ENCODE peak calls at places on chromosomes 6 and 20, in nine cellular contexts. Z is AG08395; P is stimulated activated CD4-positive, alpha-beta T cell treated with anti-CD3 and anti-CD28 coated beads, Interleukin-15, amount 100 ng/mL, for 24 hours; J is caudate nucleus; D is kidney tubule cell; N is effector CD4-positive, alpha-beta T cell; F is GM23248; M is NCI-H2029; G is MG63. S is an unnamed sample.

GRCh38 chr6:15887491-15888461 is 224.9 kb upstream of the DTNBP1 start:
- DNase-seq in Z (no peak), P (no peak), J (no peak), D (no peak), N (no peak), F (no peak), M (no peak), G (no peak), S (no peak)

GRCh38 chr6:81613606-81614005 is 138.9 kb downstream of the TENT5A start:
- DNase-seq in Z (peak; percentile 52), P (no peak), J (no peak), D (peak; percentile 59), N (no peak), F (peak; percentile 78), M (no peak), G (no peak), S (peak; percentile 51)

GRCh38 chr20:61554617-61555016 is 302.6 kb downstream of the CDH4 start:
- DNase-seq in Z (no peak), P (no peak), J (no peak), D (no peak), N (no peak), F (no peak), M (no peak), G (no peak), S (no peak)

GRCh38 chr20:37866051-37866450 is 36.9 kb upstream of the VSTM2L start:
- DNase-seq in Z (no peak), P (no peak), J (no peak), D (no peak), N (no peak), F (no peak), M (no peak), G (no peak), S (no peak)

GRCh38 chr6:17466707-17467106 is 73.3 kb downstream of the CAP2 start:
- DNase-seq in Z (no peak), P (no peak), J (no peak), D (peak; percentile 35), N (no peak), F (peak; percentile 30), M (no peak), G (no peak), S (no peak)

GRCh38 chr20:23082846-23083552 is 3.1 kb downstream of the CD93 start:
- DNase-seq in Z (no peak), P (no peak), J (no peak), D (peak; percentile 17), N (no peak), F (no peak), M (peak; percentile 88), G (no peak), S (no peak)

GRCh38 chr6:115091461-115091860 is 748.6 kb upstream of the HS3ST5 start:
- DNase-seq in Z (no peak), P (no peak), J (no peak), D (no peak), N (no peak), F (no peak), M (no peak), G (no peak), S (no peak)

GRCh38 chr6:11143394-11144371 is 32.2 kb upstream of the ERVFRD-1 start:
- DNase-seq in Z (peak; percentile 89), P (peak; percentile 20), J (no peak), D (peak; percentile 37), N (no peak), F (peak; percentile 96), M (no peak), G (peak; percentile 50), S (peak; percentile 60)

GRCh38 chr6:11900662-11901598 is 111.2 kb upstream of the HIVEP1 start:
- DNase-seq in Z (no peak), P (no peak), J (no peak), D (no peak), N (no peak), F (no peak), M (no peak), G (no peak), S (no peak)

GRCh38 chr6:27650620-27651370 is 177.9 kb upstream of the ZNF184 start:
- DNase-seq in Z (no peak), P (peak; percentile 79), J (no peak), D (peak; percentile 87), N (no peak), F (peak; percentile 51), M (no peak), G (peak; percentile 81), S (no peak)

GRCh38 chr6:81998432-81998831 is 246.0 kb upstream of the TENT5A start:
- DNase-seq in Z (peak; percentile 54), P (no peak), J (no peak), D (no peak), N (no peak), F (peak; percentile 80), M (no peak), G (no peak), S (peak; percentile 67)

GRCh38 chr6:102936959-102937358 is 1543.5 kb downstream of the GRIK2 start:
- DNase-seq in Z (no peak), P (no peak), J (no peak), D (no peak), N (no peak), F (no peak), M (no peak), G (no peak), S (no peak)

GRCh38 chr6:30684386-30685156 is 1.9 kb downstream of the PPP1R18 start:
- DNase-seq in Z (no peak), P (peak; percentile 78), J (no peak), D (peak; percentile 29), N (peak; percentile 28), F (peak; percentile 59), M (no peak), G (peak; percentile 48), S (no peak)

GRCh38 chr6:127247114-127248096 is 19.3 kb upstream of the RNF146 start:
- DNase-seq in Z (peak; percentile 3), P (no peak), J (no peak), D (no peak), N (no peak), F (peak; percentile 16), M (no peak), G (no peak), S (no peak)

GRCh38 chr6:26360451-26361416 is 4.3 kb upstream of the BTN3A2 start:
- DNase-seq in Z (no peak), P (no peak), J (no peak), D (no peak), N (no peak), F (no peak), M (no peak), G (no peak), S (no peak)

GRCh38 chr6:135358907-135359459 is 138.6 kb downstream of the AHI1 start:
- DNase-seq in Z (no peak), P (no peak), J (no peak), D (no peak), N (no peak), F (peak; percentile 64), M (no peak), G (no peak), S (peak; percentile 21)

GRCh38 chr20:29302979-29303644 is 1954.4 kb upstream of the DEFB115 start:
- DNase-seq in Z (no peak), P (no peak), J (no peak), D (no peak), N (no peak), F (no peak), M (no peak), G (no peak), S (no peak)

GRCh38 chr6:68638225-68638900 is 3.3 kb downstream of the ADGRB3 start:
- DNase-seq in Z (peak; percentile 11), P (peak; percentile 46), J (no peak), D (peak; percentile 49), N (no peak), F (peak; percentile 49), M (no peak), G (no peak), S (no peak)

GRCh38 chr6:119043783-119044182 is 34.7 kb downstream of the FAM184A start:
- DNase-seq in Z (no peak), P (no peak), J (no peak), D (no peak), N (no peak), F (no peak), M (no peak), G (no peak), S (no peak)

S was measured in GM04503.